ENCODE peak calls at places on chromosomes 6 and 20, in five cellular contexts. C is ovary, L is fibroblast of lung, J is brain microvascular endothelial cell, H is astrocyte. M is an unnamed sample.
A peak's percentile ranks its signal among the peaks of the same experiment; 100 is the strongest.

GRCh38 chr20:49381558-49382493 is 100.6 kb downstream of the KCNB1 start:
- DNase-seq in C (peak; percentile 77), L (peak; percentile 63), J (peak; percentile 51), H (peak; percentile 49), M (peak; percentile 83)

GRCh38 chr6:71345505-71345904 is 56.9 kb downstream of the OGFRL1 start:
- DNase-seq in C (no peak), L (no peak), J (no peak), H (no peak), M (no peak)

GRCh38 chr6:166786704-166787293 is 159.7 kb upstream of the RPS6KA2 start:
- DNase-seq in C (no peak), L (peak; percentile 76), J (peak; percentile 56), H (peak; percentile 33), M (no peak)

GRCh38 chr6:68727699-68728098 is 92.6 kb downstream of the ADGRB3 start:
- DNase-seq in C (no peak), L (no peak), J (no peak), H (no peak), M (no peak)

GRCh38 chr6:35718911-35719381 is 17.9 kb upstream of the ARMC12 start:
- DNase-seq in C (peak; percentile 57), L (peak; percentile 34), J (no peak), H (no peak), M (no peak)

GRCh38 chr6:98583506-98583905 is 250.9 kb upstream of the POU3F2 start:
- DNase-seq in C (no peak), L (no peak), J (no peak), H (no peak), M (no peak)

GRCh38 chr20:51966296-51966971 is 164.1 kb upstream of the SALL4 start:
- DNase-seq in C (peak; percentile 24), L (peak; percentile 78), J (peak; percentile 76), H (peak; percentile 45), M (peak; percentile 3)

GRCh38 chr20:45372241-45372640 is 5.9 kb downstream of the TP53TG5 start:
- DNase-seq in C (no peak), L (no peak), J (no peak), H (no peak), M (no peak)

GRCh38 chr6:145547596-145548325 is 187.6 kb downstream of the EPM2A start:
- DNase-seq in C (no peak), L (no peak), J (no peak), H (no peak), M (no peak)

GRCh38 chr6:75852721-75853120 is 103.7 kb downstream of the MYO6 start:
- DNase-seq in C (no peak), L (peak; percentile 44), J (peak; percentile 55), H (peak; percentile 14), M (no peak)

GRCh38 chr6:106415920-106416319 is 55.4 kb downstream of the CRYBG1 start:
- DNase-seq in C (no peak), L (no peak), J (no peak), H (no peak), M (no peak)

GRCh38 chr6:44415424-44415823 is 27.9 kb downstream of the CDC5L start:
- DNase-seq in C (no peak), L (no peak), J (no peak), H (no peak), M (no peak)

GRCh38 chr20:34045294-34045693 is 51.6 kb downstream of the RALY start:
- DNase-seq in C (peak; percentile 55), L (peak; percentile 29), J (no peak), H (no peak), M (peak; percentile 28)

GRCh38 chr6:166940643-166941068 is 15.7 kb downstream of the RNASET2 start:
- DNase-seq in C (no peak), L (peak; percentile 5), J (peak; percentile 65), H (peak; percentile 47), M (no peak)

GRCh38 chr20:64236137-64237088 is 19.1 kb upstream of the PCMTD2 start:
- DNase-seq in C (no peak), L (no peak), J (no peak), H (no peak), M (no peak)

GRCh38 chr6:17900011-17900410 is 87.4 kb downstream of the KIF13A start:
- DNase-seq in C (no peak), L (no peak), J (no peak), H (no peak), M (no peak)

GRCh38 chr20:37907677-37908397 is 4.9 kb downstream of the VSTM2L start:
- DNase-seq in C (no peak), L (no peak), J (peak; percentile 83), H (peak; percentile 89), M (no peak)

GRCh38 chr20:45833883-45834796 is 541 bp downstream of the SNX21 start:
- DNase-seq in C (peak; percentile 88), L (peak; percentile 73), J (no peak), H (peak; percentile 44), M (peak; percentile 70)

GRCh38 chr6:168136001-168136400 is 57.0 kb upstream of the FRMD1 start:
- DNase-seq in C (no peak), L (no peak), J (no peak), H (no peak), M (no peak)

GRCh38 chr6:44668976-44669934 is 281.7 kb downstream of the CDC5L start:
- DNase-seq in C (no peak), L (no peak), J (no peak), H (no peak), M (no peak)

GRCh38 chr6:150037526-150038201 is 12.3 kb upstream of the RAET1L start:
- DNase-seq in C (no peak), L (no peak), J (no peak), H (no peak), M (no peak)

GRCh38 chr6:35492664-35493284 is 4.1 kb downstream of the TEAD3 start:
- DNase-seq in C (no peak), L (no peak), J (no peak), H (no peak), M (no peak)

GRCh38 chr6:127302728-127303675 is 36.3 kb downstream of the RNF146 start:
- DNase-seq in C (peak; percentile 50), L (peak; percentile 65), J (peak; percentile 60), H (no peak), M (no peak)

GRCh38 chr20:4959582-4959981 is 41.7 kb downstream of the SLC23A2 start:
- DNase-seq in C (no peak), L (no peak), J (peak; percentile 40), H (no peak), M (no peak)

GRCh38 chr6:155400022-155400965 is 55.3 kb downstream of the NOX3 start:
- DNase-seq in C (no peak), L (no peak), J (no peak), H (peak; percentile 18), M (no peak)

GRCh38 chr6:112956696-112957525 is 609.8 kb downstream of the RFPL4B start:
- DNase-seq in C (peak; percentile 39), L (peak; percentile 93), J (peak; percentile 95), H (peak; percentile 98), M (no peak)

DNA sequence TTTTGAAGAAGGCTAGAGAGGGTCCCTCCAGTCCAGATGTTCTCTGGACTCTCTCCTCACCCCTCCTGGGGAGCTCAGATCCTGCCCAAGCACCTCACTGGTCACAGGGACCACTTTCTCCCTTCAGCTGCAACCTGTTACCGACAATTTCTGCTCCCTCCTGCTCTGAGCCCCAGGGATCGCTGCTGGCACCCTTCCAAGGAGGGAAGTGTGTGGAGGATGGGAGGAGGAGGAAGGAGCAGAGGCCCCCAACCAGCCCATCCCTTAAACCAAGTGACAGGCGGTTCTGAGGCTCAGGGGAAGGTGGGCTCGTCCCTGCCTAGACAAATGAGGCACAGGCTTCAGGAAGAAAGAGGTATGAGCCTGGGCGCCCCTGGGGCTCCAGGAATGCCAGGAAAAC is 13.9 kb downstream of the PMEPA1 start:
- DNase-seq in C (no peak), L (no peak), J (no peak), H (no peak), M (no peak)
- H3K27ac ChIP-seq in C (no peak overlapping the region), L (no peak overlapping the region), J (no peak overlapping the region), H (peak overlapping the region; percentile 95), M (no peak overlapping the region)

DNA sequence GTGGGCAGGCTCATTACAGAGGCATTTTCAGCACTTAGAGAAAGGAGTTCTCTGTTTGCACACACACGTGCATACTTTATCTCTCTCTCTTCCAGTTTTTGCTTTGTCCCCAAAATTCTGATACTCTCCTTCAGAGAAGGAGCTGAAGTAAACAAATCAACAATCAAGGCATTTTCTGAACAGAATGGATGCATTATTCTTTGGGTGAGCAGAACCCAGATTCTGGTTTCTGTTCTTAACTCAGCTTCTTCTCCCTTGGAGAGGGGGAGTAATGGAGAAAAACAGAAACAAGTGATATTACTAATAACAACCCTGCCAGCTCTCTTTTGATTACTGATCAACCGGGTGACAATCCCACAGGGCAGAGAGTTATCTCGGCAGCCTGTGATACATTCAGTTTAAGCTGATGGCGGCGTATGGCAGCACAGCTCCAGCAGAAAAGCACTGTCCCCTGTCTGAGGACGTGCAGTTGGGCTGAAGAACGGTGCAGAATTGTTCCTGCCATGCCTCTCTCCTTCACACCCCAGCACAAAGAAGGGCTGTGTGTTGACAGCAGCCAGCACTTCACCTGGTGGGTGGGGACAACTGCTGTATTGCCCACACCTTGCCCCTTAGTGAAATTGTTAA is 47.3 kb upstream of the SASH1 start:
- DNase-seq in C (no peak), L (no peak), J (no peak), H (no peak), M (no peak)
- H3K4me3 ChIP-seq in C (no peak overlapping the region), L (no peak overlapping the region), J (no peak overlapping the region), H (no peak overlapping the region), M (no peak overlapping the region)

GRCh38 chr20:13325796-13326340 is 104.8 kb downstream of the ISM1 start:
- DNase-seq in C (no peak), L (no peak), J (no peak), H (no peak), M (no peak)

GRCh38 chr20:13322198-13322597 is 101.1 kb downstream of the ISM1 start:
- DNase-seq in C (no peak), L (no peak), J (no peak), H (no peak), M (peak; percentile 31)

GRCh38 chr20:13322621-13323020 is 101.5 kb downstream of the ISM1 start:
- DNase-seq in C (no peak), L (no peak), J (no peak), H (no peak), M (no peak)

GRCh38 chr20:13321416-13321815 is 100.3 kb downstream of the ISM1 start:
- DNase-seq in C (no peak), L (no peak), J (no peak), H (no peak), M (no peak)

GRCh38 chr20:13325033-13325432 is 104.0 kb downstream of the ISM1 start:
- DNase-seq in C (no peak), L (peak; percentile 27), J (peak; percentile 44), H (no peak), M (no peak)
- TF ChIP-seq CTCF in C (no peak), L (peak; percentile 58), J (peak; percentile 80), H (peak; percentile 34), M (no peak)

DNA sequence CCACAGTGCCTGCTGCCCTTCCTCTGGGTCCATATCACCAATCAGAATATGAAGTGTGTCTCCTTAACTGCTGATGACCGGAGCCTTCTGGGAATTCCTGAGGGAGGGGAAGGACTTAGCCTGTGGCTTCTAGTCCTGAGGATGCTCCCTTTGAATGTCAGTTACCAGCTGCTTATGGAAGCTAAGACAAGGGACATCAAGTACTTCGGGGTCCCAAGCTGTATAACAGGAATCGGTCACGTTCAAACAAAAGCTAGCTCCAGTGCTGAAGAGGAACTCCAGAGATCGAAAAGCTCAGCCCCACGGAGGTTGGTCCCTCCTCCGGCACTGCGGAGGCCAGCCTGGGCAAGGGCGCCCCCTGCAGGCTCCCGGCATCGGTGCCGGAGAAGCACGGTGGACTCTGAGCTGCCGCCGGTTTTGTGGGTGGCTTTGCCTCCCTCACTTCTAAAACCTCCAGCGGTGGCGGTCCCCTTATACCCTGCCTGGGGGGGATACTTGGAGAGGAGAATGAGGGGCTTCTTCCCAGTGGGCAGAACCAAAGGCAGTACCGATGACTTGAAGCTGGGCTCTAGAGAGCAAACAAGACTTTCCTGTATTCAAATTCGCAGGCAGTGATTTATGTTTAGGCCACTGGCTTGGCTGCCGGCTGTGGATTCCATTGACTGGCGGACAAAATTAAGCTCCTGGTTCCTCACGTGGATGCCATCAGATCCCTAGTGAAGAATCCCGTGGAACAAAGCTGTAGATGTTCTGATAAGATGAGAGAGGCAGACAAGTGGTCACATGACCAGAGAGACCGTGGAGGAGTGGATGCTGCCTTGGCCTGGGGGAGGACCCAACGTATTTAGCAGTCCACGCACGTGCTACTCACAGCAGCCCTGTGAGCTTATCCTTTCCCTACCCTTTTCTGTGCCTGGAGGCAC is 16.2 kb upstream of the UBR2 start:
- DNase-seq in C (peak; percentile 81), L (peak; percentile 80), J (peak; percentile 72), H (peak; percentile 65), M (peak; percentile 54)
- H3K27ac ChIP-seq in C (no peak overlapping the region), L (peak overlapping the region; percentile 52), J (peak overlapping the region; percentile 32), H (peak overlapping the region; percentile 20), M (peak overlapping the region; percentile 4)

M was measured in gastrocnemius medialis.